ENCODE peak calls at places on chromosome 2, in six cellular contexts. V is AG09309, A is EL, T is WTC11, F is HuH-7, O is SW480. P is an unnamed sample.

GRCh38 chr2:73176881-73177644 is 25.3 kb upstream of the NOTO start:
- DNase-seq in V (peak), A (peak), T (peak), F (peak), O (peak), P (peak)

GRCh38 chr2:70795164-70795995 is 4.9 kb upstream of the FIGLA start:
- DNase-seq in V (no peak), A (no peak), T (no peak), F (no peak), O (no peak), P (no peak)

GRCh38 chr2:19580264-19580663 is 221.8 kb upstream of the OSR1 start:
- DNase-seq in V (no peak), A (no peak), T (no peak), F (no peak), O (no peak), P (no peak)

GRCh38 chr2:18435425-18436037 is 124.9 kb downstream of the RDH14 start:
- DNase-seq in V (no peak), A (peak), T (no peak), F (peak), O (peak), P (peak)

GRCh38 chr2:2662037-2662846 is 331.2 kb upstream of the MYT1L start:
- DNase-seq in V (no peak), A (no peak), T (no peak), F (no peak), O (peak), P (no peak)

GRCh38 chr2:130786076-130786475 is 30.7 kb downstream of the AMER3 start:
- DNase-seq in V (no peak), A (no peak), T (no peak), F (no peak), O (no peak), P (no peak)

GRCh38 chr2:1484131-1484884 is 71.0 kb downstream of the TPO start:
- DNase-seq in V (no peak), A (no peak), T (no peak), F (no peak), O (no peak), P (no peak)

GRCh38 chr2:20182241-20182931 is 42.5 kb downstream of the SDC1 start:
- DNase-seq in V (no peak), A (peak), T (no peak), F (no peak), O (no peak), P (no peak)

GRCh38 chr2:144942516-144943256 is 422.8 kb upstream of the ZEB2 start:
- DNase-seq in V (no peak), A (peak), T (no peak), F (no peak), O (peak), P (no peak)

GRCh38 chr2:230913406-230913805 is 11.6 kb downstream of the GPR55 start:
- DNase-seq in V (no peak), A (no peak), T (no peak), F (no peak), O (no peak), P (peak)

GRCh38 chr2:174442546-174443510 is 44.0 kb downstream of the GPR155 start:
- DNase-seq in V (peak), A (peak), T (no peak), F (no peak), O (peak), P (no peak)

GRCh38 chr2:73885406-73885805 is 7.4 kb upstream of the ACTG2 start:
- DNase-seq in V (no peak), A (no peak), T (no peak), F (no peak), O (no peak), P (no peak)

GRCh38 chr2:200189964-200190363 is 116.5 kb upstream of the SPATS2L start:
- DNase-seq in V (no peak), A (peak), T (no peak), F (no peak), O (no peak), P (no peak)

GRCh38 chr2:159292157-159292556 is 5.7 kb upstream of the WDSUB1 start:
- DNase-seq in V (no peak), A (no peak), T (no peak), F (no peak), O (no peak), P (no peak)